ENCODE peak calls at places on chromosomes 16 and 17, in five cellular contexts. Q is AG10803, S is astrocyte of the spinal cord, V is astrocyte, U is spleen. C is an unnamed sample.

GRCh38 chr17:1373710-1374237 is 26.2 kb downstream of the YWHAE start:
- DNase-seq in S (no peak), Q (no peak), U (no peak), V (no peak), C (no peak)

GRCh38 chr16:1706386-1707192 is 594 bp downstream of the MAPK8IP3 start:
- DNase-seq in V (peak; percentile 29), S (no peak), Q (no peak), U (no peak), C (peak; percentile 41)

GRCh38 chr16:63361032-63361624 is 1324.9 kb upstream of the CDH8 start:
- DNase-seq in V (peak; percentile 35), U (no peak), S (peak; percentile 67), Q (peak; percentile 65), C (peak; percentile 78)

GRCh38 chr16:4945560-4946502 is 8.9 kb upstream of the PPL start:
- DNase-seq in U (no peak), V (no peak), S (no peak), Q (peak; percentile 19), C (no peak)

GRCh38 chr17:1880851-1881630 is 51.2 kb downstream of the RPA1 start:
- DNase-seq in V (peak; percentile 35), U (no peak), Q (peak; percentile 38), S (peak; percentile 4), C (no peak)

GRCh38 chr17:61619493-61619892 is 28.5 kb upstream of the NACA2 start:
- DNase-seq in Q (no peak), V (no peak), U (no peak), S (no peak), C (no peak)

GRCh38 chr17:66711936-66712335 is 123.0 kb upstream of the CACNG5 start:
- DNase-seq in U (no peak), Q (peak; percentile 7), V (no peak), S (peak; percentile 75), C (no peak)

GRCh38 chr16:56874800-56875199 is 9.8 kb downstream of the SLC12A3 start:
- DNase-seq in V (peak; percentile 60), S (peak; percentile 19), Q (peak; percentile 38), U (no peak), C (peak; percentile 15)

GRCh38 chr17:32757963-32758362 is 119.0 kb downstream of the MYO1D start:
- DNase-seq in Q (peak; percentile 48), V (no peak), S (peak; percentile 4), U (no peak), C (no peak)

DNA sequence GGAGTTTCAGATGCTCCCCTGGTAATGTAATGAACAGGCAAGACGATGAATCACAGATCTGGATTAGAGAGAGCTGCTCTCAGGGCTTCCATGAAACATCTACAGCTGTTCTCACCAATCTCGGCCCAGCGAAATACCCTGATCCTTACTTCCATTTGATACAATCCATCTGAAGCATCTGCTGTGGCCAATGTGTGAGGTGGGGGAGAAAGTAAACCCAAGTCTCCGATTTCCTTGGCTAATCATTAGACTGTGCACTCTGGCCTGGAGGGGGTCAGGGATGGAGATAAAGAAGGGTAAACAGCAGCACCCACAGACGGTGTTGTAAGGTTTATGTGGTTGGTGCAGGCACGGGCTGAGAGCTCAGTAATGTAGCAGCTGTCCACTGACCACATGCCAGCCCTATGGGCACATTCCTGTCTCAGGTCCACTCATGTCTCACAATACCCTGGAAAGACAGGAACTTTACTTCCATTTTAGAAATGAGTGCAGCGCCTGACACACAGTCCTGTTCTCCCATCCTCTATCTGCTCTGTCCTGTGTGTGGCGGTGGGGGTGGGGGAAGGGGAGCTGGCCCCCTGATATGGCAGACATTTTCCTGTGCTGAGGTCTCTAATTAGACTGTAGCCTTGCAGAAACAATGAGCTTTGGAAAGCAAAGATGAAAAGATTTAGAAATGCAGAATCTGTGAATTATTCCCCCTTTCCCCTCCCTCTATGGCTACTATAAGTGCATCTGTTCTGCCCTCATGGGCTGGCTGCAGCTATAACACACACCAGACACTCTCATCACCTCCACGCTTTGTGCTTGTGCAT is 48.3 kb upstream of the ERN1 start:
- DNase-seq in U (no peak), Q (peak; percentile 27), S (no peak), V (no peak), C (no peak)
- TF ChIP-seq CTCF in U (no peak), Q (no peak), S (no peak), V (no peak), C (no peak)

GRCh38 chr16:74603848-74604247 is 3.1 kb downstream of the GLG1 start:
- DNase-seq in S (peak; percentile 34), V (peak; percentile 26), Q (no peak), U (no peak), C (peak; percentile 40)
- H3K4me3 ChIP-seq in S (no peak overlapping the region), V (no peak overlapping the region), Q (no peak overlapping the region), U (no peak overlapping the region), C (no peak overlapping the region)

GRCh38 chr17:50575581-50576210 is 15.2 kb downstream of the CACNA1G start:
- DNase-seq in Q (no peak), V (no peak), S (no peak), U (no peak), C (no peak)
- TF ChIP-seq CTCF in Q (peak; percentile 2), V (no peak), S (no peak), U (no peak), C (no peak)

DNA sequence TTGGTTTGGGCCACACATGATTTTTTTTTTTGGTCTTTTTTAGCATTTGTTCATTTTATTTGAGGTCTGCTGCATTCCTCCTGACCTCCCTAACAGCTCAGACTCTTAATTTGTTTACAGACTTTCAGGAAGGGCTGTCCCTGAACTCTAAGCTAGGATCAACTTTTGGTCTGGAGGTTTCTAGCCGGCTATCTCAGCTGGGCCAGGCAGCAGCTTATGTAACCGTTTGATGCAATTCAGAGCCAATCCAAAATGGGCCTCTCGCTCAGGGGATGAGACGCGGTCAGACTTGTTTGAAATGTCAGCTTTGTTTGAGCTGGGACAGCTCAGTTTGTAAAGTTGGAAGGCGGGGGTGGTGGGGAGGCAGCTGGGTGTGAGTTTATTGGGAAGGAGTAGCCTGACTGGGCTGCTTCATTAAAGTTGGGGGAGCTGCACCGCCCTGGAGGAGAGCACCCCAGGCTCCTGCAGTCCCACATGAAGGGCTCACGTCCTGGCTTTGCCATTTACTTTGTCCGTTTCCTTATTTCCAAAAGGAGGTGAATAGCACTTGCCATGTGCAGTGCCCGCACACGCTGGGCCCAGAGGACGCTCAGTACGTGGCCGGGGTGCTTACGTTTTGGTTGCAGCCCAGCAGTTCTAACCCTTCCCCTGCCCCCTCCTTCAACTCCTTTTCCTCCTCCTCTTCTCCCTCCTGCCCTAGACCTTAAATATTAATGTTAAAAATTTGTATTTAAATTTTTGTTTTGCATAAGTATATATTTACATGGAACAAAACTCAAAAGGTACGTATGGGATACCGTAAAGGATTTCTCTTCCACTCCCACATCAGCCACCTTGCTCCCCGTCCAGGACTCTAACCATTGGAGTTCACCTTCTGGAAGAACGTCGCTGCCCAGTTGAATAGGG is 121.2 kb downstream of the SNX29 start:
- DNase-seq in U (peak; percentile 51), Q (peak; percentile 60), S (peak; percentile 45), V (peak; percentile 20), C (peak; percentile 37)
- H3K4me3 ChIP-seq in U (no peak overlapping the region), Q (no peak overlapping the region), S (no peak overlapping the region), V (no peak overlapping the region), C (no peak overlapping the region)